ENCODE peak calls at places on chromosomes 16 and 17, in nine cellular contexts. J is putamen; X is heart right ventricle; E is dorsolateral prefrontal cortex; K is fibroblast of mammary gland; H is NCI-H1694; I is activated CD4-positive, alpha-beta T cell treated with anti-CD3 and anti-CD28 coated beads, Interleukin-2, amount 10 ng/mL, durations not matched to agents 7 days and 5 days; L is EH; M is amygdala. R is an unnamed sample.

GRCh38 chr16:17283022-17283421 is 187.7 kb downstream of the XYLT1 start:
- DNase-seq in E (no peak), K (no peak), L (no peak), H (peak; percentile 86), M (no peak), X (no peak), J (no peak), I (no peak), R (no peak)

GRCh38 chr17:78697846-78698343 is 84.2 kb downstream of the CYTH1 start:
- DNase-seq in K (no peak), L (no peak), E (no peak), H (no peak), M (no peak), X (no peak), I (no peak), J (no peak), R (no peak)

GRCh38 chr17:45073414-45074070 is 12.4 kb downstream of the NMT1 start:
- DNase-seq in L (peak; percentile 86), K (peak; percentile 91), M (no peak), J (no peak), I (no peak), X (no peak), H (peak; percentile 8), E (no peak), R (no peak)

GRCh38 chr16:12290165-12290564 is 313.6 kb downstream of the SNX29 start:
- DNase-seq in K (no peak), L (no peak), X (no peak), M (no peak), J (no peak), I (no peak), E (no peak), H (no peak), R (no peak)

GRCh38 chr17:35167046-35167445 is 19.4 kb downstream of the UNC45B start:
- DNase-seq in E (peak; percentile 52), L (no peak), K (no peak), X (no peak), J (no peak), M (no peak), I (no peak), H (no peak), R (peak; percentile 85)

GRCh38 chr16:75267631-75268264 is 16.3 kb upstream of the BCAR1 start:
- DNase-seq in E (peak; percentile 88), X (peak; percentile 77), I (no peak), L (peak; percentile 71), M (no peak), K (peak; percentile 57), J (no peak), H (peak; percentile 81), R (peak; percentile 97)

GRCh38 chr16:88298882-88299745 is 83.6 kb upstream of the ZNF469 start:
- DNase-seq in M (no peak), I (no peak), X (no peak), E (no peak), J (no peak), L (peak; percentile 68), H (no peak), K (peak; percentile 75), R (no peak)

GRCh38 chr17:38324141-38324540 is 19.6 kb downstream of the GPR179 start:
- DNase-seq in J (no peak), H (no peak), M (no peak), K (peak; percentile 30), X (no peak), I (no peak), E (no peak), L (no peak), R (no peak)

GRCh38 chr16:84518804-84519341 is 14.4 kb upstream of the MEAK7 start:
- DNase-seq in J (no peak), I (peak; percentile 86), M (no peak), X (no peak), L (no peak), E (no peak), K (no peak), H (no peak), R (peak; percentile 95)

GRCh38 chr17:31593806-31594205 is 202.3 kb downstream of the RAB11FIP4 start:
- DNase-seq in J (no peak), I (no peak), X (peak; percentile 52), H (peak; percentile 84), M (no peak), K (peak; percentile 39), E (no peak), L (peak; percentile 92), R (no peak)

GRCh38 chr17:16652847-16653366 is 743 bp downstream of the ZNF624 start:
- DNase-seq in K (peak; percentile 4), J (no peak), M (no peak), I (no peak), X (no peak), E (no peak), H (peak; percentile 19), L (no peak), R (peak; percentile 11)

GRCh38 chr17:7133424-7133823 is 18.8 kb upstream of the ASGR2 start:
- DNase-seq in X (peak; percentile 38), I (no peak), J (no peak), K (no peak), M (no peak), L (peak; percentile 25), H (no peak), E (no peak), R (peak; percentile 63)

GRCh38 chr16:85947511-85948509 is 48.8 kb downstream of the IRF8 start:
- DNase-seq in J (no peak), K (no peak), I (peak; percentile 27), E (no peak), M (no peak), L (no peak), X (no peak), H (no peak), R (no peak)

GRCh38 chr17:59378621-59379194 is 47.3 kb downstream of the YPEL2 start:
- DNase-seq in K (peak; percentile 84), L (peak; percentile 95), I (no peak), H (no peak), M (no peak), J (no peak), E (no peak), X (peak; percentile 39), R (no peak)

GRCh38 chr17:76820039-76820438 is 48.2 kb upstream of the MGAT5B start:
- DNase-seq in X (no peak), I (no peak), E (no peak), L (no peak), H (no peak), M (no peak), J (no peak), K (no peak), R (no peak)